ENCODE peak calls at places on chromosomes 5 and 9, in ten cellular contexts. L is GM12865, W is right atrium auricular region, Q is uterus, H is mucosa of descending colon, X is foreskin fibroblast, Z is GM20000, N is fibroblast of the aortic adventitia, A is fibroblast of pulmonary artery, M is mesothelial cell of epicardium. P is an unnamed sample.

GRCh38 chr9:110753734-110754231 is 85.2 kb downstream of the MUSK start:
- DNase-seq in L (no peak), W (no peak), Q (no peak), H (no peak), X (peak; percentile 82), Z (no peak), N (peak; percentile 88), A (peak; percentile 86), M (no peak), P (no peak)

GRCh38 chr5:118115791-118116190 is 872.6 kb downstream of the DTWD2 start:
- DNase-seq in L (no peak), W (no peak), Q (no peak), H (no peak), X (peak; percentile 9), Z (no peak), N (no peak), A (no peak), M (no peak), P (no peak)

GRCh38 chr9:34986541-34987047 is 3.0 kb upstream of the DNAJB5 start:
- DNase-seq in L (peak; percentile 77), W (no peak), Q (no peak), H (no peak), X (no peak), Z (no peak), N (no peak), A (peak; percentile 35), M (no peak), P (no peak)

GRCh38 chr5:56581426-56581825 is 233.9 kb upstream of the MAP3K1 start:
- DNase-seq in L (no peak), W (no peak), Q (no peak), H (no peak), X (no peak), Z (no peak), N (no peak), A (no peak), M (no peak), P (no peak)

GRCh38 chr9:35179347-35180271 is 17.8 kb downstream of the UNC13B start:
- DNase-seq in L (no peak), W (no peak), Q (no peak), H (no peak), X (no peak), Z (no peak), N (peak; percentile 6), A (no peak), M (no peak), P (no peak)

GRCh38 chr5:159510282-159510681 is 180.0 kb upstream of the IL12B start:
- DNase-seq in L (no peak), W (peak; percentile 76), Q (peak; percentile 24), H (peak; percentile 63), X (peak; percentile 93), Z (no peak), N (peak; percentile 46), A (peak; percentile 56), M (peak; percentile 73), P (peak; percentile 92)

GRCh38 chr5:113119271-113119924 is 142.8 kb downstream of the DCP2 start:
- DNase-seq in L (no peak), W (peak; percentile 61), Q (peak; percentile 50), H (no peak), X (peak; percentile 60), Z (no peak), N (peak; percentile 49), A (peak; percentile 37), M (no peak), P (no peak)

GRCh38 chr9:133619791-133620190 is 10.6 kb upstream of the FAM163B start:
- DNase-seq in L (peak; percentile 19), W (no peak), Q (no peak), H (no peak), X (no peak), Z (no peak), N (no peak), A (no peak), M (no peak), P (no peak)

GRCh38 chr5:151023651-151024050 is 3.3 kb downstream of the GPX3 start:
- DNase-seq in L (no peak), W (peak; percentile 81), Q (peak; percentile 69), H (peak; percentile 80), X (no peak), Z (no peak), N (peak; percentile 91), A (peak; percentile 76), M (no peak), P (no peak)

GRCh38 chr9:113989781-113990569 is 88.1 kb downstream of the AMBP start:
- DNase-seq in L (no peak), W (no peak), Q (no peak), H (no peak), X (no peak), Z (no peak), N (no peak), A (no peak), M (no peak), P (no peak)

GRCh38 chr5:93589812-93590215 is 6.8 kb downstream of the NR2F1 start:
- DNase-seq in L (no peak), W (no peak), Q (no peak), H (no peak), X (no peak), Z (no peak), N (no peak), A (no peak), M (no peak), P (no peak)
- TF ChIP-seq CTCF in L (no peak), W (no peak), Q (no peak), H (no peak), X (no peak), Z (no peak), N (no peak), A (peak; percentile 10), M (no peak), P (peak; percentile 14)

DNA sequence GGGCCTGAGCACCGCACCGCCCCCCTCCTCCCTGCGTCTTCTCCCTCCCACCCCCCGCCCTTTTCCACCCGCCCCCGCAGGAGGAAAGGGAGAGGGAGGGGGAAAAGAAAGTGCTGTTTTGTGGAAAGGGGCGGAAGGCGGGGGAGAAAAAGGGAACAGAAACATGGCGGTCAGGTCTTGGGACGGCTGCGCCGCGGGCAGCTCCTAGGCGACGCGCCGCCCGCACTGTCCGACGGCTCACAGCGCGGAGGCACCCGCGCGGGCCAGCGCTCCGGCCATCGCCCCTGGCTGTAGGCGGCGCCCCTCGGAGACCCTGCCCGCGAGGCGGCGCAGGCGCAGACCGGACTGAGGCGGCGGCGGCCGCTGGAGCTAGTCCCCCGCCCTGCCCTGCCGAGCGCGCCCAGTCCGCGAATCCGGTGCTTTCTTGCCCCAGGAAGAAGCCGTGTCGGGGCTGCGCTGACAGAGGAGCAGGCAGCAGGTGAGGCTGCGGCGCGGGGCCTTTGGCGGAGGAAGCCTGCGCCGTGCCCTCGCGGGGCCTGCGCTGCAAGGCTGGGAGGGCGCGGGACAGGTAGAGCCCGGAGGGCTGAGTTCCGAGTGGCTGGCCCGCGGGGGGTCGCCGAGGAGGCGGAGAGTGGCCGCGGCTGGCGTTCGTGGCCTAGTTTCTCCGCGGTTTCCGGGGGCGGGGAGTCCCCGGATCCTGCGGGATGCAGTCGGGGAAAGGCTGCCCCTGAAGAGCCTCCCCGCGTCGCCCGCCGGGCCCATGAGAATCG is at the start of gene DENND4C:
- DNase-seq in L (peak; percentile 94), W (peak; percentile 82), Q (peak; percentile 85), H (peak; percentile 93), X (peak; percentile 92), Z (peak; percentile 93), N (peak; percentile 77), A (peak; percentile 86), M (peak; percentile 91), P (peak; percentile 96)
- TF ChIP-seq CTCF in L (no peak), W (no peak), Q (peak; percentile 39), H (no peak), X (no peak), Z (peak; percentile 18), N (no peak), A (no peak), M (no peak), P (peak; percentile 30)

DNA sequence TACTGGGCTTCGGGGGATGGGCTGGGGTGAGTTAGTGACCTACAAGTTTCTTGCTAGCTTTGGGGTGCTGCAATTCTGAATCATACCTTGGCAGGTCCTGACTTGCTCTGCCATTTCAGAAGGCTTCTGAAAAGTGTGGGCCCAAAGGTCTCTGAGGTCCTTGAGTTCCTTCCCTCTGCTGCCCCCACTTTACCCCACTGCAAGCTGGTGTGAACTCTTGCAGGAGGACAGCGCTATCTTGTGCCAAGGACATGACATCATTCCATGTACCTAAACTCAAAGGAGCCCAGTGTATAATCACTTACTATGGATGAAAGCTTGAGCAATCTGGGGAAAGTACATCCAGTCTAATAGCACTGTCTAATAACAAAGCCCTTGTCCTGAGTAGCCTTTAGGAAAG is 157.4 kb downstream of the RMI1 start:
- DNase-seq in L (peak; percentile 26), W (no peak), Q (no peak), H (no peak), X (peak; percentile 36), Z (no peak), N (no peak), A (peak; percentile 66), M (no peak), P (no peak)
- TF ChIP-seq CTCF in L (no peak), W (no peak), Q (no peak), H (no peak), X (no peak), Z (no peak), N (no peak), A (no peak), M (no peak), P (no peak)

GRCh38 chr9:83406901-83407300 is 131.3 kb downstream of the FRMD3 start:
- DNase-seq in L (no peak), W (no peak), Q (no peak), H (no peak), X (no peak), Z (no peak), N (no peak), A (no peak), M (no peak), P (no peak)

GRCh38 chr9:83403864-83404263 is 134.3 kb downstream of the FRMD3 start:
- DNase-seq in L (no peak), W (no peak), Q (no peak), H (no peak), X (peak; percentile 53), Z (no peak), N (peak; percentile 59), A (peak; percentile 46), M (no peak), P (no peak)

GRCh38 chr9:83410701-83411100 is 127.5 kb downstream of the FRMD3 start:
- DNase-seq in L (no peak), W (no peak), Q (no peak), H (no peak), X (peak; percentile 58), Z (no peak), N (no peak), A (no peak), M (no peak), P (no peak)

GRCh38 chr9:83401328-83401895 is 136.8 kb downstream of the FRMD3 start:
- DNase-seq in L (no peak), W (no peak), Q (no peak), H (no peak), X (no peak), Z (no peak), N (no peak), A (no peak), M (no peak), P (no peak)

DNA sequence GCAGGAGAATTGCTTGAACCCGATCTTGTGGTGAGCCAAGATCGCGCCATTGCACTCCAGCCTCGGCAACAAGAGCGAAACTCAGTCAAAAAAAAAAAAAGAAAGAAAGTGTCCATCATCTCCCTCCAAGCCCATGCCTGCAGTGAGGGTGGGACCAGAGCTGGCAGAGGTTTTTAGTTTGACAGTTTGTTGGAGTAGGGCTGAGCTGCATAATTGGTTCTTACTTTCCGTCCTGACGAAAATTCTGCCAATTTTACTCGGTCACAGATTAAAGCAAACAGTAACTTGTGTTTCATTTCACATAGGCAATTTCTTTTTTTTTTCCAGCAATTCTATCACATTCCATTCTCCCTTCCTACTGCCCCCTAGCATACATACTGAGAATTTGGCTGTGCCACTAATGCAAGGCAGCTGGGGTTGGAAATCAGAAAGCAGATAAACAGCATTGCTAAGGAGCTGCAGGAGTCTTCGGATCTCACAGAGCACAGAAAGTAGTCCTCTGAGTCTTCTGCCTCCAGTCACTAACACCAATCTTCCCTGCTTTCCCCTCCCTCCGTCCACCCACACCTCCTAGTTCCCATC is 132.4 kb downstream of the FRMD3 start:
- DNase-seq in L (no peak), W (no peak), Q (no peak), H (no peak), X (peak; percentile 56), Z (no peak), N (peak; percentile 39), A (no peak), M (no peak), P (no peak)
- TF ChIP-seq CTCF in L (no peak), W (no peak), Q (no peak), H (no peak), X (peak; percentile 5), Z (no peak), N (peak; percentile 33), A (peak; percentile 8), M (no peak), P (no peak)

P was measured in osteocyte.